ENCODE peak calls at places on chromosome 21, in ten cellular contexts. One of them, this sample, is unnamed. For H3K9me3, the result is how much of the 10 kb centered on the place peaks cover.

GRCh38 chr21:29316029-29316742 is 17.5 kb downstream of the BACH1 start:
- DNase-seq in body of pancreas: no peak
- DNase-seq in sigmoid colon: no peak
- DNase-seq in A549: no peak
- DNase-seq in right lobe of liver: no peak
- DNase-seq in tibial nerve: no peak
- DNase-seq in uterus: no peak
- DNase-seq in testis: no peak
- DNase-seq in upper lobe of left lung: no peak
- DNase-seq in IMR-90: no peak
- DNase-seq in this sample: no peak

GRCh38 chr21:33578214-33578613 is 10.3 kb downstream of the DONSON start:
- DNase-seq in A549: no peak
- DNase-seq in right lobe of liver: no peak
- DNase-seq in uterus: no peak
- DNase-seq in testis: no peak
- DNase-seq in upper lobe of left lung: no peak
- DNase-seq in tibial nerve: no peak
- DNase-seq in IMR-90: peak
- DNase-seq in sigmoid colon: no peak
- DNase-seq in body of pancreas: no peak
- DNase-seq in this sample: no peak

GRCh38 chr21:16046625-16047340 is 317.0 kb downstream of the USP25 start:
- DNase-seq in sigmoid colon: no peak
- DNase-seq in upper lobe of left lung: no peak
- DNase-seq in body of pancreas: no peak
- DNase-seq in tibial nerve: no peak
- DNase-seq in uterus: no peak
- DNase-seq in A549: peak
- DNase-seq in testis: no peak
- DNase-seq in right lobe of liver: no peak
- DNase-seq in IMR-90: peak
- DNase-seq in this sample: no peak

GRCh38 chr21:39660596-39660995 is 47.9 kb downstream of the B3GALT5 start:
- DNase-seq in IMR-90: peak
- DNase-seq in testis: peak
- DNase-seq in uterus: peak
- DNase-seq in body of pancreas: peak
- DNase-seq in right lobe of liver: no peak
- DNase-seq in sigmoid colon: peak
- DNase-seq in A549: peak
- DNase-seq in tibial nerve: peak
- DNase-seq in upper lobe of left lung: no peak
- DNase-seq in this sample: no peak

GRCh38 chr21:29187939-29188338 is 57.5 kb downstream of the MAP3K7CL start:
- DNase-seq in sigmoid colon: peak
- DNase-seq in uterus: peak
- DNase-seq in A549: no peak
- DNase-seq in body of pancreas: peak
- DNase-seq in upper lobe of left lung: no peak
- DNase-seq in testis: no peak
- DNase-seq in IMR-90: peak
- DNase-seq in right lobe of liver: peak
- DNase-seq in tibial nerve: no peak
- DNase-seq in this sample: no peak

GRCh38 chr21:36113647-36114428 is 21.0 kb upstream of the CBR3 start:
- DNase-seq in A549: no peak
- DNase-seq in right lobe of liver: peak
- DNase-seq in tibial nerve: no peak
- DNase-seq in sigmoid colon: no peak
- DNase-seq in uterus: no peak
- DNase-seq in testis: peak
- DNase-seq in upper lobe of left lung: peak
- DNase-seq in IMR-90: no peak
- DNase-seq in body of pancreas: no peak
- DNase-seq in this sample: no peak

GRCh38 chr21:36163780-36164426 is 7.3 kb downstream of the DOP1B start:
- DNase-seq in tibial nerve: no peak
- DNase-seq in A549: no peak
- DNase-seq in testis: no peak
- DNase-seq in sigmoid colon: no peak
- DNase-seq in right lobe of liver: no peak
- DNase-seq in upper lobe of left lung: no peak
- DNase-seq in body of pancreas: no peak
- DNase-seq in uterus: no peak
- DNase-seq in IMR-90: no peak
- DNase-seq in this sample: no peak

GRCh38 chr21:33969600-33969999 is 54.0 kb upstream of the ATP5PO start:
- DNase-seq in upper lobe of left lung: no peak
- DNase-seq in tibial nerve: no peak
- DNase-seq in uterus: no peak
- DNase-seq in body of pancreas: no peak
- DNase-seq in testis: no peak
- DNase-seq in IMR-90: no peak
- DNase-seq in A549: no peak
- DNase-seq in right lobe of liver: no peak
- DNase-seq in sigmoid colon: no peak
- DNase-seq in this sample: no peak

GRCh38 chr21:33362044-33362555 is 37.3 kb downstream of the IFNAR1 start:
- DNase-seq in IMR-90: no peak
- DNase-seq in uterus: no peak
- DNase-seq in testis: no peak
- DNase-seq in sigmoid colon: no peak
- DNase-seq in A549: no peak
- DNase-seq in upper lobe of left lung: peak
- DNase-seq in body of pancreas: peak
- DNase-seq in right lobe of liver: no peak
- DNase-seq in tibial nerve: no peak
- DNase-seq in this sample: no peak

GRCh38 chr21:32257952-32258785 is 20.7 kb downstream of the MIS18A start:
- DNase-seq in testis: peak
- DNase-seq in tibial nerve: peak
- DNase-seq in uterus: peak
- DNase-seq in right lobe of liver: peak
- DNase-seq in A549: peak
- DNase-seq in IMR-90: peak
- DNase-seq in body of pancreas: peak
- DNase-seq in upper lobe of left lung: peak
- DNase-seq in sigmoid colon: peak
- DNase-seq in this sample: peak

GRCh38 chr21:35168702-35169101 is 119.6 kb upstream of the RUNX1 start:
- DNase-seq in upper lobe of left lung: no peak
- DNase-seq in A549: no peak
- DNase-seq in IMR-90: no peak
- DNase-seq in testis: no peak
- DNase-seq in uterus: no peak
- DNase-seq in right lobe of liver: no peak
- DNase-seq in body of pancreas: no peak
- DNase-seq in tibial nerve: no peak
- DNase-seq in sigmoid colon: no peak
- DNase-seq in this sample: no peak

GRCh38 chr21:44912158-44912473 is 8.6 kb downstream of the ITGB2 start:
- DNase-seq in tibial nerve: no peak
- DNase-seq in sigmoid colon: no peak
- DNase-seq in right lobe of liver: peak
- DNase-seq in IMR-90: no peak
- DNase-seq in upper lobe of left lung: no peak
- DNase-seq in uterus: no peak
- DNase-seq in A549: no peak
- DNase-seq in testis: no peak
- DNase-seq in body of pancreas: no peak
- DNase-seq in this sample: no peak
- TF ChIP-seq POLR2A in tibial nerve: no peak
- TF ChIP-seq POLR2A in sigmoid colon: no peak
- TF ChIP-seq POLR2A in right lobe of liver: no peak
- TF ChIP-seq POLR2A in IMR-90: no peak
- TF ChIP-seq POLR2A in upper lobe of left lung: no peak
- TF ChIP-seq POLR2A in uterus: no peak
- TF ChIP-seq POLR2A in A549: no peak
- TF ChIP-seq POLR2A in testis: no peak
- TF ChIP-seq POLR2A in body of pancreas: no peak
- TF ChIP-seq POLR2A in this sample: no peak

GRCh38 chr21:45588086-45588825 is 46.0 kb upstream of the SLC19A1 start:
- DNase-seq in right lobe of liver: peak
- DNase-seq in IMR-90: no peak
- DNase-seq in testis: peak
- DNase-seq in upper lobe of left lung: no peak
- DNase-seq in sigmoid colon: no peak
- DNase-seq in tibial nerve: no peak
- DNase-seq in uterus: peak
- DNase-seq in A549: no peak
- DNase-seq in body of pancreas: no peak
- DNase-seq in this sample: no peak
- H3K9me3 ChIP-seq in right lobe of liver: under half
- H3K9me3 ChIP-seq in IMR-90: under half
- H3K9me3 ChIP-seq in testis: under half
- H3K9me3 ChIP-seq in upper lobe of left lung: under half
- H3K9me3 ChIP-seq in sigmoid colon: under half
- H3K9me3 ChIP-seq in tibial nerve: under half
- H3K9me3 ChIP-seq in uterus: under half
- H3K9me3 ChIP-seq in A549: under half
- H3K9me3 ChIP-seq in body of pancreas: under half
- H3K9me3 ChIP-seq in this sample: under half

GRCh38 chr21:41369105-41369914 is 7.5 kb downstream of the MX2 start:
- DNase-seq in body of pancreas: peak
- DNase-seq in uterus: peak
- DNase-seq in IMR-90: no peak
- DNase-seq in right lobe of liver: peak
- DNase-seq in sigmoid colon: peak
- DNase-seq in testis: peak
- DNase-seq in upper lobe of left lung: peak
- DNase-seq in A549: no peak
- DNase-seq in tibial nerve: peak
- DNase-seq in this sample: peak
- TF ChIP-seq POLR2A in body of pancreas: no peak
- TF ChIP-seq POLR2A in uterus: no peak
- TF ChIP-seq POLR2A in IMR-90: no peak
- TF ChIP-seq POLR2A in right lobe of liver: no peak
- TF ChIP-seq POLR2A in sigmoid colon: no peak
- TF ChIP-seq POLR2A in testis: no peak
- TF ChIP-seq POLR2A in upper lobe of left lung: no peak
- TF ChIP-seq POLR2A in A549: no peak
- TF ChIP-seq POLR2A in tibial nerve: no peak
- TF ChIP-seq POLR2A in this sample: no peak

GRCh38 chr21:45630876-45631275 is 12.6 kb upstream of the PCBP3 start:
- DNase-seq in IMR-90: no peak
- DNase-seq in right lobe of liver: no peak
- DNase-seq in sigmoid colon: no peak
- DNase-seq in uterus: no peak
- DNase-seq in testis: no peak
- DNase-seq in tibial nerve: no peak
- DNase-seq in A549: no peak
- DNase-seq in body of pancreas: no peak
- DNase-seq in upper lobe of left lung: no peak
- DNase-seq in this sample: no peak
- H3K9me3 ChIP-seq in IMR-90: under half
- H3K9me3 ChIP-seq in right lobe of liver: under half
- H3K9me3 ChIP-seq in sigmoid colon: under half
- H3K9me3 ChIP-seq in uterus: under half
- H3K9me3 ChIP-seq in testis: under half
- H3K9me3 ChIP-seq in tibial nerve: under half
- H3K9me3 ChIP-seq in A549: under half
- H3K9me3 ChIP-seq in body of pancreas: under half
- H3K9me3 ChIP-seq in upper lobe of left lung: under half
- H3K9me3 ChIP-seq in this sample: under half

DNA sequence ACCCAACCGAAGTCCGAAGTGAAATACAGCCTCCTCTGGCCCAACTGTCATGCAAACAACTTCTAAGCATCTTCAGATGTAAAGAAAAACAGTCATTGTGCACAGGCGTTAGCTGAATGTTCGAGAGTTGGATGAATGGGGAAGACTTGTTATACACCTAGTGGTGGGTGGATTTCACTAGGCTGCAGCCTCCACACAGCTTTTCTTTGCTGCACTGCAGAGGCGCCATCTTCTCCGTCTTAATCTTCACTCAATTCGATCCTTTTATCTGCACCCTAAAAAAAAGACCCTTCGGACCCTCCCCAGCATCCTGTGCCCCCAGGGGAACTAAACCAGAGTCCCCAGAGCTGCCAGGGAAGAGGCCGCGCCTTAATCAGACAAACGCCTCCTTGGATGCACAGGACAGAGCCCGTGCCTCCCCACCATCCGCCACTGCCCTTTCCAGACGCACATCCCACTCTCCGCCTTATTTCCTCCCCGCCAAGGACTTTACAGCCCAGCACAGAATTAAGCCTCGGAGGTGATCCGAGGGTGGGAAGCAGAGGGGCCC is 1.4 kb downstream of the APP start:
- DNase-seq in A549: peak
- DNase-seq in right lobe of liver: no peak
- DNase-seq in IMR-90: peak
- DNase-seq in tibial nerve: peak
- DNase-seq in sigmoid colon: peak
- DNase-seq in testis: peak
- DNase-seq in body of pancreas: peak
- DNase-seq in upper lobe of left lung: peak
- DNase-seq in uterus: peak
- DNase-seq in this sample: no peak
- TF ChIP-seq POLR2A in A549: no peak
- TF ChIP-seq POLR2A in right lobe of liver: no peak
- TF ChIP-seq POLR2A in IMR-90: no peak
- TF ChIP-seq POLR2A in tibial nerve: no peak
- TF ChIP-seq POLR2A in sigmoid colon: no peak
- TF ChIP-seq POLR2A in testis: no peak
- TF ChIP-seq POLR2A in body of pancreas: no peak
- TF ChIP-seq POLR2A in upper lobe of left lung: no peak
- TF ChIP-seq POLR2A in uterus: no peak
- TF ChIP-seq POLR2A in this sample: no peak

DNA sequence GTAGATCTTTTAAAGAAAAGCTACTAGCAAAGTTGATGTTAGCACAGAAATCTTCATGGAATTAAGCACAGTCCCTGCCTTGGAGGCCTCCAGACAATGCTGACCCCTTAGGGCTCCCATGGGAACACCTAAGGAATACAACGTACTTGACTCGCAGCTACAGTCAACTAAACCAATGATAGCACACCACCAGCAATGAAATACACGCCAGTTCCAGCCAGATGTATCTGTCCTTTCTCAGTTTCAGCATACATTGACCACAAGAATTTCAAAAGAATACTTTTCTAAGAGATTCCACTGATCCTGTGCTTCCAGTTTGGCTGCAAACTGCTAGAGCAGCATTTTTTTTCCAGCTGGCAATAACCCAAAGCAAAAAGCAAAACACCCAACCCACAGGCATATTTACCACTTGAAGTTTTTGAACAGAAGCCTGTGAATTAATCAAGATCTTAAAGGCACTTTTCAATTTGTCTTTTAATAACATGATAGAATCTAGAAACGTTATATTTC is 42.8 kb upstream of the KRTAP11-1 start:
- DNase-seq in A549: no peak
- DNase-seq in IMR-90: no peak
- DNase-seq in uterus: no peak
- DNase-seq in testis: peak
- DNase-seq in upper lobe of left lung: no peak
- DNase-seq in right lobe of liver: no peak
- DNase-seq in tibial nerve: no peak
- DNase-seq in body of pancreas: no peak
- DNase-seq in sigmoid colon: no peak
- DNase-seq in this sample: no peak
- H3K9me3 ChIP-seq in A549: under half
- H3K9me3 ChIP-seq in IMR-90: under half
- H3K9me3 ChIP-seq in uterus: under half
- H3K9me3 ChIP-seq in testis: under half
- H3K9me3 ChIP-seq in upper lobe of left lung: under half
- H3K9me3 ChIP-seq in right lobe of liver: under half
- H3K9me3 ChIP-seq in tibial nerve: under half
- H3K9me3 ChIP-seq in body of pancreas: under half
- H3K9me3 ChIP-seq in sigmoid colon: under half
- H3K9me3 ChIP-seq in this sample: under half